ENCODE peak calls at places on chromosomes 3 and 15, in eight cellular contexts. One of them, this sample, is unnamed.

GRCh38 chr3:135213213-135213612 is 418.2 kb downstream of the EPHB1 start:
- DNase-seq in SW480: no peak
- DNase-seq in NCI-H460: no peak
- DNase-seq in NCI-H748 treated with DMSO at 0.1 percent for 48 hours: no peak
- DNase-seq in stimulated activated CD4-positive, alpha-beta T cell treated with anti-CD3 and anti-CD28 coated beads, Interleukin-2, amount 100 ng/mL, for 24 hours: no peak
- DNase-seq in EH: no peak
- DNase-seq in central memory CD8-positive, alpha-beta T cell: no peak
- DNase-seq in cardiac fibroblast: no peak
- DNase-seq in this sample: no peak

GRCh38 chr3:58356054-58356453 is 23.4 kb downstream of the PXK start:
- DNase-seq in central memory CD8-positive, alpha-beta T cell: no peak
- DNase-seq in cardiac fibroblast: no peak
- DNase-seq in EH: peak
- DNase-seq in stimulated activated CD4-positive, alpha-beta T cell treated with anti-CD3 and anti-CD28 coated beads, Interleukin-2, amount 100 ng/mL, for 24 hours: no peak
- DNase-seq in NCI-H748 treated with DMSO at 0.1 percent for 48 hours: no peak
- DNase-seq in SW480: no peak
- DNase-seq in NCI-H460: no peak
- DNase-seq in this sample: peak

GRCh38 chr3:143158549-143158988 is 39.0 kb downstream of the CHST2 start:
- DNase-seq in SW480: no peak
- DNase-seq in stimulated activated CD4-positive, alpha-beta T cell treated with anti-CD3 and anti-CD28 coated beads, Interleukin-2, amount 100 ng/mL, for 24 hours: no peak
- DNase-seq in NCI-H460: no peak
- DNase-seq in cardiac fibroblast: no peak
- DNase-seq in NCI-H748 treated with DMSO at 0.1 percent for 48 hours: no peak
- DNase-seq in central memory CD8-positive, alpha-beta T cell: no peak
- DNase-seq in EH: peak
- DNase-seq in this sample: no peak

GRCh38 chr3:17740703-17741102 is 1.7 kb downstream of the TBC1D5 start:
- DNase-seq in NCI-H460: peak
- DNase-seq in SW480: peak
- DNase-seq in NCI-H748 treated with DMSO at 0.1 percent for 48 hours: peak
- DNase-seq in central memory CD8-positive, alpha-beta T cell: no peak
- DNase-seq in stimulated activated CD4-positive, alpha-beta T cell treated with anti-CD3 and anti-CD28 coated beads, Interleukin-2, amount 100 ng/mL, for 24 hours: no peak
- DNase-seq in EH: peak
- DNase-seq in cardiac fibroblast: peak
- DNase-seq in this sample: peak

GRCh38 chr15:73564255-73564654 is 68.9 kb downstream of the NPTN start:
- DNase-seq in NCI-H748 treated with DMSO at 0.1 percent for 48 hours: no peak
- DNase-seq in EH: peak
- DNase-seq in SW480: peak
- DNase-seq in cardiac fibroblast: peak
- DNase-seq in NCI-H460: no peak
- DNase-seq in stimulated activated CD4-positive, alpha-beta T cell treated with anti-CD3 and anti-CD28 coated beads, Interleukin-2, amount 100 ng/mL, for 24 hours: no peak
- DNase-seq in central memory CD8-positive, alpha-beta T cell: no peak
- DNase-seq in this sample: peak

GRCh38 chr3:66200147-66200546 is 20.7 kb upstream of the SLC25A26 start:
- DNase-seq in NCI-H460: no peak
- DNase-seq in stimulated activated CD4-positive, alpha-beta T cell treated with anti-CD3 and anti-CD28 coated beads, Interleukin-2, amount 100 ng/mL, for 24 hours: no peak
- DNase-seq in NCI-H748 treated with DMSO at 0.1 percent for 48 hours: no peak
- DNase-seq in central memory CD8-positive, alpha-beta T cell: no peak
- DNase-seq in cardiac fibroblast: no peak
- DNase-seq in SW480: peak
- DNase-seq in EH: no peak
- DNase-seq in this sample: no peak

GRCh38 chr15:91884604-91885003 is 31.1 kb downstream of the SLCO3A1 start:
- DNase-seq in NCI-H460: no peak
- DNase-seq in EH: peak
- DNase-seq in cardiac fibroblast: no peak
- DNase-seq in stimulated activated CD4-positive, alpha-beta T cell treated with anti-CD3 and anti-CD28 coated beads, Interleukin-2, amount 100 ng/mL, for 24 hours: no peak
- DNase-seq in SW480: no peak
- DNase-seq in NCI-H748 treated with DMSO at 0.1 percent for 48 hours: no peak
- DNase-seq in central memory CD8-positive, alpha-beta T cell: no peak
- DNase-seq in this sample: no peak

GRCh38 chr3:44065311-44065710 is 176.4 kb upstream of the TOPAZ1 start:
- DNase-seq in central memory CD8-positive, alpha-beta T cell: no peak
- DNase-seq in stimulated activated CD4-positive, alpha-beta T cell treated with anti-CD3 and anti-CD28 coated beads, Interleukin-2, amount 100 ng/mL, for 24 hours: no peak
- DNase-seq in NCI-H460: no peak
- DNase-seq in NCI-H748 treated with DMSO at 0.1 percent for 48 hours: no peak
- DNase-seq in cardiac fibroblast: peak
- DNase-seq in EH: peak
- DNase-seq in SW480: no peak
- DNase-seq in this sample: peak

GRCh38 chr15:51600114-51600513 is 22.5 kb downstream of the DMXL2 start:
- DNase-seq in SW480: peak
- DNase-seq in central memory CD8-positive, alpha-beta T cell: no peak
- DNase-seq in NCI-H460: no peak
- DNase-seq in NCI-H748 treated with DMSO at 0.1 percent for 48 hours: no peak
- DNase-seq in EH: peak
- DNase-seq in stimulated activated CD4-positive, alpha-beta T cell treated with anti-CD3 and anti-CD28 coated beads, Interleukin-2, amount 100 ng/mL, for 24 hours: no peak
- DNase-seq in cardiac fibroblast: no peak
- DNase-seq in this sample: no peak

GRCh38 chr15:86159436-86159835 is 79.8 kb downstream of the AGBL1 start:
- DNase-seq in SW480: no peak
- DNase-seq in NCI-H460: no peak
- DNase-seq in EH: no peak
- DNase-seq in cardiac fibroblast: no peak
- DNase-seq in NCI-H748 treated with DMSO at 0.1 percent for 48 hours: no peak
- DNase-seq in stimulated activated CD4-positive, alpha-beta T cell treated with anti-CD3 and anti-CD28 coated beads, Interleukin-2, amount 100 ng/mL, for 24 hours: no peak
- DNase-seq in central memory CD8-positive, alpha-beta T cell: no peak
- DNase-seq in this sample: no peak

GRCh38 chr3:130897316-130897715 is 3.4 kb downstream of the ATP2C1 start:
- DNase-seq in NCI-H748 treated with DMSO at 0.1 percent for 48 hours: no peak
- DNase-seq in NCI-H460: no peak
- DNase-seq in cardiac fibroblast: no peak
- DNase-seq in central memory CD8-positive, alpha-beta T cell: no peak
- DNase-seq in stimulated activated CD4-positive, alpha-beta T cell treated with anti-CD3 and anti-CD28 coated beads, Interleukin-2, amount 100 ng/mL, for 24 hours: no peak
- DNase-seq in SW480: no peak
- DNase-seq in EH: peak
- DNase-seq in this sample: peak

GRCh38 chr15:41286665-41287333 is 45.6 kb downstream of the OIP5 start:
- DNase-seq in central memory CD8-positive, alpha-beta T cell: no peak
- DNase-seq in cardiac fibroblast: peak
- DNase-seq in SW480: no peak
- DNase-seq in NCI-H748 treated with DMSO at 0.1 percent for 48 hours: no peak
- DNase-seq in stimulated activated CD4-positive, alpha-beta T cell treated with anti-CD3 and anti-CD28 coated beads, Interleukin-2, amount 100 ng/mL, for 24 hours: no peak
- DNase-seq in EH: peak
- DNase-seq in NCI-H460: no peak
- DNase-seq in this sample: peak

GRCh38 chr3:18424862-18425640 is at the start of gene SATB1:
- DNase-seq in NCI-H748 treated with DMSO at 0.1 percent for 48 hours: peak
- DNase-seq in central memory CD8-positive, alpha-beta T cell: peak
- DNase-seq in cardiac fibroblast: peak
- DNase-seq in NCI-H460: no peak
- DNase-seq in stimulated activated CD4-positive, alpha-beta T cell treated with anti-CD3 and anti-CD28 coated beads, Interleukin-2, amount 100 ng/mL, for 24 hours: peak
- DNase-seq in SW480: peak
- DNase-seq in EH: peak
- DNase-seq in this sample: peak

GRCh38 chr3:194689493-194689901 is 3.8 kb downstream of the FAM43A start:
- DNase-seq in NCI-H748 treated with DMSO at 0.1 percent for 48 hours: no peak
- DNase-seq in central memory CD8-positive, alpha-beta T cell: no peak
- DNase-seq in cardiac fibroblast: peak
- DNase-seq in stimulated activated CD4-positive, alpha-beta T cell treated with anti-CD3 and anti-CD28 coated beads, Interleukin-2, amount 100 ng/mL, for 24 hours: peak
- DNase-seq in EH: peak
- DNase-seq in NCI-H460: no peak
- DNase-seq in SW480: no peak
- DNase-seq in this sample: no peak

GRCh38 chr3:127417709-127418559 is 130.1 kb upstream of the PRR20G start:
- DNase-seq in stimulated activated CD4-positive, alpha-beta T cell treated with anti-CD3 and anti-CD28 coated beads, Interleukin-2, amount 100 ng/mL, for 24 hours: no peak
- DNase-seq in SW480: peak
- DNase-seq in NCI-H460: no peak
- DNase-seq in EH: no peak
- DNase-seq in central memory CD8-positive, alpha-beta T cell: no peak
- DNase-seq in NCI-H748 treated with DMSO at 0.1 percent for 48 hours: no peak
- DNase-seq in cardiac fibroblast: peak
- DNase-seq in this sample: no peak

GRCh38 chr3:49465269-49466034 is 4.6 kb upstream of the DAG1 start:
- DNase-seq in NCI-H748 treated with DMSO at 0.1 percent for 48 hours: no peak
- DNase-seq in stimulated activated CD4-positive, alpha-beta T cell treated with anti-CD3 and anti-CD28 coated beads, Interleukin-2, amount 100 ng/mL, for 24 hours: no peak
- DNase-seq in cardiac fibroblast: peak
- DNase-seq in central memory CD8-positive, alpha-beta T cell: no peak
- DNase-seq in SW480: peak
- DNase-seq in EH: no peak
- DNase-seq in NCI-H460: no peak
- DNase-seq in this sample: peak

GRCh38 chr3:162295323-162295983 is 798.8 kb downstream of the OTOL1 start:
- DNase-seq in cardiac fibroblast: peak
- DNase-seq in EH: peak
- DNase-seq in stimulated activated CD4-positive, alpha-beta T cell treated with anti-CD3 and anti-CD28 coated beads, Interleukin-2, amount 100 ng/mL, for 24 hours: no peak
- DNase-seq in central memory CD8-positive, alpha-beta T cell: no peak
- DNase-seq in SW480: no peak
- DNase-seq in NCI-H748 treated with DMSO at 0.1 percent for 48 hours: no peak
- DNase-seq in NCI-H460: peak
- DNase-seq in this sample: peak

GRCh38 chr3:160667452-160667851 is 9.5 kb upstream of the ARL14 start:
- DNase-seq in EH: peak
- DNase-seq in stimulated activated CD4-positive, alpha-beta T cell treated with anti-CD3 and anti-CD28 coated beads, Interleukin-2, amount 100 ng/mL, for 24 hours: no peak
- DNase-seq in SW480: peak
- DNase-seq in NCI-H460: no peak
- DNase-seq in central memory CD8-positive, alpha-beta T cell: no peak
- DNase-seq in cardiac fibroblast: no peak
- DNase-seq in NCI-H748 treated with DMSO at 0.1 percent for 48 hours: no peak
- DNase-seq in this sample: peak

GRCh38 chr3:133821767-133822638 is 16.4 kb downstream of the SRPRB start:
- DNase-seq in EH: peak
- DNase-seq in cardiac fibroblast: peak
- DNase-seq in central memory CD8-positive, alpha-beta T cell: no peak
- DNase-seq in SW480: no peak
- DNase-seq in stimulated activated CD4-positive, alpha-beta T cell treated with anti-CD3 and anti-CD28 coated beads, Interleukin-2, amount 100 ng/mL, for 24 hours: no peak
- DNase-seq in NCI-H460: peak
- DNase-seq in NCI-H748 treated with DMSO at 0.1 percent for 48 hours: no peak
- DNase-seq in this sample: peak

GRCh38 chr15:99931703-99932603 is 198.7 kb upstream of the LYSMD4 start:
- DNase-seq in EH: no peak
- DNase-seq in cardiac fibroblast: no peak
- DNase-seq in SW480: no peak
- DNase-seq in stimulated activated CD4-positive, alpha-beta T cell treated with anti-CD3 and anti-CD28 coated beads, Interleukin-2, amount 100 ng/mL, for 24 hours: no peak
- DNase-seq in central memory CD8-positive, alpha-beta T cell: no peak
- DNase-seq in NCI-H460: no peak
- DNase-seq in NCI-H748 treated with DMSO at 0.1 percent for 48 hours: no peak
- DNase-seq in this sample: no peak

GRCh38 chr15:62453979-62454378 is 288.9 kb upstream of the C2CD4B start:
- DNase-seq in central memory CD8-positive, alpha-beta T cell: no peak
- DNase-seq in NCI-H748 treated with DMSO at 0.1 percent for 48 hours: no peak
- DNase-seq in SW480: no peak
- DNase-seq in EH: peak
- DNase-seq in cardiac fibroblast: peak
- DNase-seq in stimulated activated CD4-positive, alpha-beta T cell treated with anti-CD3 and anti-CD28 coated beads, Interleukin-2, amount 100 ng/mL, for 24 hours: no peak
- DNase-seq in NCI-H460: no peak
- DNase-seq in this sample: no peak

GRCh38 chr15:44712108-44713005 is 1.0 kb downstream of the B2M start:
- DNase-seq in cardiac fibroblast: peak
- DNase-seq in EH: peak
- DNase-seq in SW480: peak
- DNase-seq in NCI-H748 treated with DMSO at 0.1 percent for 48 hours: peak
- DNase-seq in central memory CD8-positive, alpha-beta T cell: peak
- DNase-seq in NCI-H460: no peak
- DNase-seq in stimulated activated CD4-positive, alpha-beta T cell treated with anti-CD3 and anti-CD28 coated beads, Interleukin-2, amount 100 ng/mL, for 24 hours: peak
- DNase-seq in this sample: peak

GRCh38 chr3:155737844-155738460 is 6.9 kb downstream of the PLCH1 start:
- DNase-seq in stimulated activated CD4-positive, alpha-beta T cell treated with anti-CD3 and anti-CD28 coated beads, Interleukin-2, amount 100 ng/mL, for 24 hours: no peak
- DNase-seq in cardiac fibroblast: no peak
- DNase-seq in NCI-H460: no peak
- DNase-seq in SW480: peak
- DNase-seq in central memory CD8-positive, alpha-beta T cell: no peak
- DNase-seq in NCI-H748 treated with DMSO at 0.1 percent for 48 hours: no peak
- DNase-seq in EH: no peak
- DNase-seq in this sample: no peak

GRCh38 chr3:158845748-158846350 is 44.0 kb downstream of the MFSD1 start:
- DNase-seq in central memory CD8-positive, alpha-beta T cell: no peak
- DNase-seq in NCI-H460: peak
- DNase-seq in stimulated activated CD4-positive, alpha-beta T cell treated with anti-CD3 and anti-CD28 coated beads, Interleukin-2, amount 100 ng/mL, for 24 hours: peak
- DNase-seq in EH: peak
- DNase-seq in NCI-H748 treated with DMSO at 0.1 percent for 48 hours: peak
- DNase-seq in SW480: peak
- DNase-seq in cardiac fibroblast: peak
- DNase-seq in this sample: peak

GRCh38 chr15:42650208-42651066 is 75.0 kb downstream of the STARD9 start:
- DNase-seq in NCI-H460: peak
- DNase-seq in stimulated activated CD4-positive, alpha-beta T cell treated with anti-CD3 and anti-CD28 coated beads, Interleukin-2, amount 100 ng/mL, for 24 hours: peak
- DNase-seq in EH: peak
- DNase-seq in central memory CD8-positive, alpha-beta T cell: peak
- DNase-seq in cardiac fibroblast: peak
- DNase-seq in SW480: peak
- DNase-seq in NCI-H748 treated with DMSO at 0.1 percent for 48 hours: peak
- DNase-seq in this sample: peak

GRCh38 chr3:33144433-33144832 is 30.6 kb downstream of the CRTAP start:
- DNase-seq in central memory CD8-positive, alpha-beta T cell: no peak
- DNase-seq in EH: no peak
- DNase-seq in stimulated activated CD4-positive, alpha-beta T cell treated with anti-CD3 and anti-CD28 coated beads, Interleukin-2, amount 100 ng/mL, for 24 hours: peak
- DNase-seq in NCI-H748 treated with DMSO at 0.1 percent for 48 hours: no peak
- DNase-seq in NCI-H460: no peak
- DNase-seq in SW480: no peak
- DNase-seq in cardiac fibroblast: no peak
- DNase-seq in this sample: no peak

GRCh38 chr3:108524547-108524946 is 14.2 kb upstream of the MYH15 start:
- DNase-seq in NCI-H460: no peak
- DNase-seq in NCI-H748 treated with DMSO at 0.1 percent for 48 hours: no peak
- DNase-seq in central memory CD8-positive, alpha-beta T cell: no peak
- DNase-seq in EH: peak
- DNase-seq in stimulated activated CD4-positive, alpha-beta T cell treated with anti-CD3 and anti-CD28 coated beads, Interleukin-2, amount 100 ng/mL, for 24 hours: no peak
- DNase-seq in cardiac fibroblast: peak
- DNase-seq in SW480: no peak
- DNase-seq in this sample: peak

This sample was measured in amniotic epithelial cell.